ENCODE peak calls at places on chromosomes 16 and 17, in nine cellular contexts. E is AG04450, L is lung, A is thyroid gland, N is brain microvascular endothelial cell, J is body of pancreas, S is IMR-90, R is aorta, F is coronary artery. I is an unnamed sample.

GRCh38 chr16:70565053-70565452 is 41.4 kb downstream of the SF3B3 start:
- DNase-seq in E (no peak), L (no peak), A (no peak), N (no peak), J (no peak), S (no peak), R (no peak), F (no peak), I (no peak)

GRCh38 chr17:65587602-65588193 is 26.2 kb upstream of the AXIN2 start:
- DNase-seq in E (no peak), L (no peak), A (no peak), N (no peak), J (no peak), S (no peak), R (no peak), F (no peak), I (no peak)

GRCh38 chr16:21219551-21219950 is 8.2 kb upstream of the ZP2 start:
- DNase-seq in E (no peak), L (no peak), A (no peak), N (no peak), J (no peak), S (no peak), R (no peak), F (no peak), I (no peak)

GRCh38 chr17:50499722-50500121 is 8.5 kb upstream of the MYCBPAP start:
- DNase-seq in E (no peak), L (no peak), A (no peak), N (no peak), J (no peak), S (no peak), R (no peak), F (no peak), I (no peak)

GRCh38 chr16:50255538-50255937 is 10.8 kb upstream of the ADCY7 start:
- DNase-seq in E (no peak), L (no peak), A (no peak), N (no peak), J (no peak), S (no peak), R (no peak), F (no peak), I (no peak)

GRCh38 chr17:45248132-45248936 is 13.6 kb downstream of the SPATA32 start:
- DNase-seq in E (no peak), L (peak; percentile 59), A (peak; percentile 75), N (no peak), J (peak; percentile 72), S (no peak), R (no peak), F (no peak), I (peak; percentile 90)

GRCh38 chr17:82494236-82495055 is 25.1 kb upstream of the FOXK2 start:
- DNase-seq in E (peak; percentile 91), L (peak; percentile 90), A (peak; percentile 89), N (peak; percentile 91), J (peak; percentile 95), S (peak; percentile 97), R (peak; percentile 94), F (peak; percentile 94), I (peak; percentile 84)

GRCh38 chr17:43814714-43815113 is 18.2 kb downstream of the MPP3 start:
- DNase-seq in E (no peak), L (no peak), A (no peak), N (peak; percentile 48), J (no peak), S (peak; percentile 77), R (no peak), F (no peak), I (no peak)

GRCh38 chr16:3780570-3780969 is 63.2 kb upstream of the TRAP1 start:
- DNase-seq in E (no peak), L (no peak), A (no peak), N (peak; percentile 7), J (no peak), S (peak; percentile 19), R (no peak), F (no peak), I (peak; percentile 25)

GRCh38 chr17:70905796-70906195 is 736.5 kb downstream of the KCNJ2 start:
- DNase-seq in E (peak; percentile 95), L (peak; percentile 39), A (peak; percentile 16), N (peak; percentile 99), J (peak; percentile 37), S (peak; percentile 100), R (peak; percentile 80), F (no peak), I (no peak)

GRCh38 chr17:29828676-29829291 is 101.2 kb downstream of the SSH2 start:
- DNase-seq in E (no peak), L (no peak), A (no peak), N (no peak), J (no peak), S (no peak), R (no peak), F (no peak), I (peak; percentile 21)

GRCh38 chr17:13490906-13491502 is 110.7 kb downstream of the HS3ST3A1 start:
- DNase-seq in E (no peak), L (no peak), A (no peak), N (peak; percentile 24), J (no peak), S (peak; percentile 22), R (no peak), F (no peak), I (no peak)

GRCh38 chr16:3389663-3390338 is 11.0 kb downstream of the ZSCAN32 start:
- DNase-seq in E (no peak), L (no peak), A (peak; percentile 6), N (no peak), J (no peak), S (no peak), R (no peak), F (no peak), I (no peak)

GRCh38 chr17:36921131-36921851 is 16.0 kb upstream of the LHX1 start:
- DNase-seq in E (no peak), L (no peak), A (no peak), N (no peak), J (no peak), S (peak; percentile 61), R (no peak), F (no peak), I (no peak)

GRCh38 chr16:55146939-55147338 is 177.1 kb upstream of the IRX6 start:
- DNase-seq in E (no peak), L (no peak), A (no peak), N (no peak), J (no peak), S (no peak), R (no peak), F (no peak), I (no peak)

GRCh38 chr17:75417054-75417453 is 11.6 kb upstream of the GRB2 start:
- DNase-seq in E (no peak), L (no peak), A (no peak), N (no peak), J (peak; percentile 33), S (no peak), R (no peak), F (no peak), I (no peak)

GRCh38 chr16:31052131-31052530 is 18.8 kb downstream of the STX4 start:
- DNase-seq in E (peak; percentile 77), L (peak; percentile 46), A (no peak), N (peak; percentile 93), J (no peak), S (peak; percentile 97), R (peak; percentile 61), F (no peak), I (no peak)

DNA sequence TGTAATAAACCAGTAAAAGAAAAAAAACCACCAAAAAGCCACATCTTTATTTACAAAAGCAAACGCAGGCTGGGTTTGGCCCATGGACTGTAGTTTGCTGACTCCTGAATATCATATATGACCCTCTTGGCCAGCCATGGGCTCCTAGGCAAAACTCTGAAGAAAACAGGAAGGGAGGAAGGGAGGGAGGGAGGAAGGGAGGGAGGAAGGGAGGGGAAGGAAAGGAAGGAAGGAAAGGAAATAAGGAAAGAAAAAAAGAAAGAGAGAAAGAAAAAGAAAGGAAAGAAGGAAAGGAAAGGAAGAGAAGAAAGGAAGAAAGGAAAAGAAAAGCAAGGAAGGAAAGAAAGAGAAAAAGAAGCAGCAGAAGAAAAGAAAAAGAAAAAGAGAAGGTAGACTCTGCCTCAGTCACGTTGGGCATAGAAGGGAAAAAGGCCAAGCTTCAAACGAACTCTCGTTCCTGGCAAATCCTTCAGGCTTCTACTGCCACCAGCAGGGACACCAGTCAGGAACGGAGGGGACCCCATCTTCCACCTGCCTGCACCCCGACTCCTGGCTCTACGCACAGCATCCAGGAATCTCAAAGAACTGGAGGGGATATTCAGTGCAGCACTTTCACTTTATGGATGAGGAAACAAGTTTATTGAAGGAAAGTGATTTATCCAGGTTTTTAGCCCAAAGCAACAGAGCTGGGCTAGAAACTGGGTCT is 22.1 kb downstream of the CDC42EP4 start:
- DNase-seq in E (no peak), L (no peak), A (no peak), N (no peak), J (no peak), S (no peak), R (no peak), F (no peak), I (no peak)
- H3K27ac ChIP-seq in E (no peak overlapping the region), L (peak overlapping the region; percentile 88), A (peak overlapping the region; percentile 94), N (no peak overlapping the region), J (peak overlapping the region; percentile 87), S (no peak overlapping the region), R (peak overlapping the region; percentile 36), F (peak overlapping the region; percentile 95), I (no peak overlapping the region)

GRCh38 chr17:35342207-35342744 is 31.1 kb downstream of the SLFN11 start:
- DNase-seq in E (no peak), L (no peak), A (no peak), N (no peak), J (no peak), S (no peak), R (no peak), F (no peak), I (no peak)
- H3K27ac ChIP-seq in E (no peak overlapping the region), L (no peak overlapping the region), A (no peak overlapping the region), N (no peak overlapping the region), J (no peak overlapping the region), S (no peak overlapping the region), R (no peak overlapping the region), F (no peak overlapping the region), I (no peak overlapping the region)

GRCh38 chr16:24988593-24989338 is 26.4 kb downstream of the ARHGAP17 start:
- DNase-seq in E (no peak), L (no peak), A (peak; percentile 37), N (peak; percentile 77), J (peak; percentile 62), S (peak; percentile 76), R (no peak), F (peak; percentile 38), I (no peak)
- H3K27ac ChIP-seq in E (peak overlapping the region; percentile 88), L (peak overlapping the region; percentile 77), A (peak overlapping the region; percentile 73), N (peak overlapping the region; percentile 98), J (peak overlapping the region; percentile 71), S (peak overlapping the region; percentile 90), R (peak overlapping the region; percentile 97), F (peak overlapping the region; percentile 79), I (no peak overlapping the region)

GRCh38 chr17:67707442-67707841 is 10.3 kb upstream of the NOL11 start:
- DNase-seq in E (no peak), L (no peak), A (no peak), N (no peak), J (no peak), S (no peak), R (no peak), F (no peak), I (no peak)
- H3K27ac ChIP-seq in E (no peak overlapping the region), L (no peak overlapping the region), A (no peak overlapping the region), N (no peak overlapping the region), J (no peak overlapping the region), S (no peak overlapping the region), R (no peak overlapping the region), F (no peak overlapping the region), I (no peak overlapping the region)

I was measured in naive thymus-derived CD4-positive, alpha-beta T cell.